ENCODE peak calls at places on chromosome 14, in nine cellular contexts. One of them, this sample, is unnamed. For H3K4me1, the result is how much of the 10 kb centered on the place peaks cover.

GRCh38 chr14:34628681-34629135 is 1.2 kb downstream of the SNX6 start:
- DNase-seq in fibroblast of lung: peak
- DNase-seq in heart left ventricle: peak
- DNase-seq in IMR-90: peak
- DNase-seq in A549: no peak
- DNase-seq in cardiac muscle cell: peak
- DNase-seq in stomach: peak
- DNase-seq in psoas muscle: no peak
- DNase-seq in lung: no peak
- DNase-seq in this sample: no peak

GRCh38 chr14:51395361-51395849 is 155.4 kb downstream of the TMX1 start:
- DNase-seq in fibroblast of lung: peak
- DNase-seq in heart left ventricle: peak
- DNase-seq in stomach: no peak
- DNase-seq in lung: no peak
- DNase-seq in A549: no peak
- DNase-seq in psoas muscle: peak
- DNase-seq in cardiac muscle cell: peak
- DNase-seq in IMR-90: peak
- DNase-seq in this sample: peak

GRCh38 chr14:74491952-74492351 is 1.2 kb downstream of the NPC2 start:
- DNase-seq in stomach: no peak
- DNase-seq in A549: peak
- DNase-seq in psoas muscle: no peak
- DNase-seq in IMR-90: peak
- DNase-seq in heart left ventricle: no peak
- DNase-seq in lung: no peak
- DNase-seq in fibroblast of lung: peak
- DNase-seq in cardiac muscle cell: peak
- DNase-seq in this sample: no peak

GRCh38 chr14:73809386-73809785 is 42.2 kb upstream of the PTGR2 start:
- DNase-seq in heart left ventricle: no peak
- DNase-seq in stomach: no peak
- DNase-seq in IMR-90: no peak
- DNase-seq in A549: no peak
- DNase-seq in cardiac muscle cell: no peak
- DNase-seq in fibroblast of lung: no peak
- DNase-seq in psoas muscle: peak
- DNase-seq in lung: no peak
- DNase-seq in this sample: no peak

GRCh38 chr14:76023757-76024156 is 38.2 kb downstream of the IFT43 start:
- DNase-seq in heart left ventricle: no peak
- DNase-seq in psoas muscle: no peak
- DNase-seq in cardiac muscle cell: no peak
- DNase-seq in lung: no peak
- DNase-seq in A549: no peak
- DNase-seq in stomach: no peak
- DNase-seq in IMR-90: no peak
- DNase-seq in fibroblast of lung: no peak
- DNase-seq in this sample: no peak

GRCh38 chr14:42112108-42112507 is 505.4 kb downstream of the LRFN5 start:
- DNase-seq in lung: no peak
- DNase-seq in A549: no peak
- DNase-seq in stomach: no peak
- DNase-seq in psoas muscle: no peak
- DNase-seq in heart left ventricle: no peak
- DNase-seq in IMR-90: peak
- DNase-seq in fibroblast of lung: peak
- DNase-seq in cardiac muscle cell: no peak
- DNase-seq in this sample: no peak

GRCh38 chr14:76710093-76711010 is 50.9 kb upstream of the VASH1 start:
- DNase-seq in fibroblast of lung: peak
- DNase-seq in cardiac muscle cell: peak
- DNase-seq in lung: no peak
- DNase-seq in heart left ventricle: no peak
- DNase-seq in stomach: no peak
- DNase-seq in psoas muscle: no peak
- DNase-seq in A549: peak
- DNase-seq in IMR-90: peak
- DNase-seq in this sample: no peak

GRCh38 chr14:49250109-49250508 is 336.1 kb downstream of the RPS29 start:
- DNase-seq in heart left ventricle: no peak
- DNase-seq in fibroblast of lung: peak
- DNase-seq in stomach: no peak
- DNase-seq in psoas muscle: no peak
- DNase-seq in cardiac muscle cell: no peak
- DNase-seq in lung: no peak
- DNase-seq in IMR-90: peak
- DNase-seq in A549: no peak
- DNase-seq in this sample: no peak

GRCh38 chr14:57009585-57010515 is 199.6 kb upstream of the OTX2 start:
- DNase-seq in cardiac muscle cell: peak
- DNase-seq in A549: no peak
- DNase-seq in psoas muscle: no peak
- DNase-seq in lung: no peak
- DNase-seq in IMR-90: no peak
- DNase-seq in heart left ventricle: no peak
- DNase-seq in stomach: no peak
- DNase-seq in fibroblast of lung: no peak
- DNase-seq in this sample: no peak

GRCh38 chr14:24266344-24267244 is 3.6 kb upstream of the TGM1 start:
- DNase-seq in cardiac muscle cell: no peak
- DNase-seq in psoas muscle: no peak
- DNase-seq in fibroblast of lung: no peak
- DNase-seq in IMR-90: no peak
- DNase-seq in heart left ventricle: no peak
- DNase-seq in A549: no peak
- DNase-seq in lung: no peak
- DNase-seq in stomach: no peak
- DNase-seq in this sample: no peak

GRCh38 chr14:37583358-37584210 is 11.5 kb downstream of the FOXA1 start:
- DNase-seq in fibroblast of lung: no peak
- DNase-seq in cardiac muscle cell: no peak
- DNase-seq in heart left ventricle: no peak
- DNase-seq in stomach: no peak
- DNase-seq in A549: no peak
- DNase-seq in psoas muscle: no peak
- DNase-seq in lung: no peak
- DNase-seq in IMR-90: no peak
- DNase-seq in this sample: no peak

GRCh38 chr14:50056457-50056856 is 59.9 kb downstream of the VCPKMT start:
- DNase-seq in fibroblast of lung: no peak
- DNase-seq in A549: no peak
- DNase-seq in IMR-90: no peak
- DNase-seq in heart left ventricle: no peak
- DNase-seq in psoas muscle: no peak
- DNase-seq in stomach: no peak
- DNase-seq in cardiac muscle cell: no peak
- DNase-seq in lung: no peak
- DNase-seq in this sample: no peak

GRCh38 chr14:99662846-99663245 is 17.9 kb downstream of the HHIPL1 start:
- DNase-seq in psoas muscle: no peak
- DNase-seq in IMR-90: no peak
- DNase-seq in A549: no peak
- DNase-seq in heart left ventricle: no peak
- DNase-seq in stomach: no peak
- DNase-seq in lung: no peak
- DNase-seq in cardiac muscle cell: no peak
- DNase-seq in fibroblast of lung: no peak
- DNase-seq in this sample: no peak

GRCh38 chr14:99666533-99666932 is 17.6 kb upstream of the CYP46A1 start:
- DNase-seq in psoas muscle: no peak
- DNase-seq in IMR-90: no peak
- DNase-seq in lung: no peak
- DNase-seq in cardiac muscle cell: no peak
- DNase-seq in stomach: no peak
- DNase-seq in fibroblast of lung: no peak
- DNase-seq in heart left ventricle: no peak
- DNase-seq in A549: no peak
- DNase-seq in this sample: no peak

GRCh38 chr14:99667045-99667444 is 17.1 kb upstream of the CYP46A1 start:
- DNase-seq in lung: no peak
- DNase-seq in IMR-90: no peak
- DNase-seq in heart left ventricle: no peak
- DNase-seq in stomach: no peak
- DNase-seq in A549: no peak
- DNase-seq in psoas muscle: no peak
- DNase-seq in fibroblast of lung: no peak
- DNase-seq in cardiac muscle cell: no peak
- DNase-seq in this sample: no peak

GRCh38 chr14:99663716-99664635 is 19.0 kb downstream of the HHIPL1 start:
- DNase-seq in psoas muscle: no peak
- DNase-seq in cardiac muscle cell: peak
- DNase-seq in lung: no peak
- DNase-seq in heart left ventricle: no peak
- DNase-seq in IMR-90: no peak
- DNase-seq in stomach: no peak
- DNase-seq in A549: no peak
- DNase-seq in fibroblast of lung: no peak
- DNase-seq in this sample: no peak

GRCh38 chr14:99664636-99665273 is 19.3 kb upstream of the CYP46A1 start:
- DNase-seq in heart left ventricle: no peak
- DNase-seq in stomach: no peak
- DNase-seq in IMR-90: no peak
- DNase-seq in fibroblast of lung: no peak
- DNase-seq in psoas muscle: no peak
- DNase-seq in A549: no peak
- DNase-seq in cardiac muscle cell: peak
- DNase-seq in lung: no peak
- DNase-seq in this sample: no peak
- H3K4me1 ChIP-seq in heart left ventricle: under half
- H3K4me1 ChIP-seq in stomach: under half
- H3K4me1 ChIP-seq in IMR-90: under half
- H3K4me1 ChIP-seq in fibroblast of lung: under half
- H3K4me1 ChIP-seq in psoas muscle: under half
- H3K4me1 ChIP-seq in A549: under half
- H3K4me1 ChIP-seq in cardiac muscle cell: under half
- H3K4me1 ChIP-seq in lung: under half
- H3K4me1 ChIP-seq in this sample: under half

GRCh38 chr14:93133476-93133875 is 17.8 kb upstream of the ITPK1 start:
- DNase-seq in psoas muscle: no peak
- DNase-seq in cardiac muscle cell: no peak
- DNase-seq in lung: no peak
- DNase-seq in A549: no peak
- DNase-seq in heart left ventricle: no peak
- DNase-seq in fibroblast of lung: no peak
- DNase-seq in IMR-90: peak
- DNase-seq in stomach: no peak
- DNase-seq in this sample: no peak
- H3K27ac ChIP-seq in psoas muscle: no peak
- H3K27ac ChIP-seq in cardiac muscle cell: no peak
- H3K27ac ChIP-seq in lung: no peak
- H3K27ac ChIP-seq in A549: no peak
- H3K27ac ChIP-seq in heart left ventricle: peak
- H3K27ac ChIP-seq in fibroblast of lung: no peak
- H3K27ac ChIP-seq in IMR-90: no peak
- H3K27ac ChIP-seq in stomach: peak
- H3K27ac ChIP-seq in this sample: no peak

GRCh38 chr14:61347771-61348443 is 26.5 kb downstream of the PRKCH start:
- DNase-seq in fibroblast of lung: no peak
- DNase-seq in A549: no peak
- DNase-seq in lung: no peak
- DNase-seq in cardiac muscle cell: no peak
- DNase-seq in heart left ventricle: no peak
- DNase-seq in IMR-90: no peak
- DNase-seq in stomach: no peak
- DNase-seq in psoas muscle: no peak
- DNase-seq in this sample: no peak
- H3K4me3 ChIP-seq in fibroblast of lung: no peak
- H3K4me3 ChIP-seq in A549: no peak
- H3K4me3 ChIP-seq in lung: no peak
- H3K4me3 ChIP-seq in cardiac muscle cell: no peak
- H3K4me3 ChIP-seq in heart left ventricle: no peak
- H3K4me3 ChIP-seq in IMR-90: no peak
- H3K4me3 ChIP-seq in stomach: no peak
- H3K4me3 ChIP-seq in psoas muscle: no peak
- H3K4me3 ChIP-seq in this sample: no peak

GRCh38 chr14:44960646-44961045 is 1.1 kb downstream of the KLHL28 start:
- DNase-seq in A549: no peak
- DNase-seq in psoas muscle: no peak
- DNase-seq in fibroblast of lung: peak
- DNase-seq in heart left ventricle: no peak
- DNase-seq in stomach: no peak
- DNase-seq in cardiac muscle cell: no peak
- DNase-seq in lung: no peak
- DNase-seq in IMR-90: no peak
- DNase-seq in this sample: no peak

GRCh38 chr14:44962573-44963528 is 861 bp downstream of the TOGARAM1 start:
- DNase-seq in psoas muscle: peak
- DNase-seq in cardiac muscle cell: peak
- DNase-seq in lung: peak
- DNase-seq in fibroblast of lung: peak
- DNase-seq in heart left ventricle: peak
- DNase-seq in IMR-90: peak
- DNase-seq in A549: no peak
- DNase-seq in stomach: peak
- DNase-seq in this sample: peak

GRCh38 chr14:44960146-44960545 is 1.6 kb downstream of the KLHL28 start:
- DNase-seq in cardiac muscle cell: no peak
- DNase-seq in heart left ventricle: no peak
- DNase-seq in stomach: no peak
- DNase-seq in fibroblast of lung: peak
- DNase-seq in psoas muscle: no peak
- DNase-seq in A549: no peak
- DNase-seq in IMR-90: no peak
- DNase-seq in lung: no peak
- DNase-seq in this sample: no peak

GRCh38 chr14:44961151-44961729 is 507 bp downstream of the KLHL28 start:
- DNase-seq in IMR-90: peak
- DNase-seq in fibroblast of lung: peak
- DNase-seq in lung: peak
- DNase-seq in A549: peak
- DNase-seq in cardiac muscle cell: peak
- DNase-seq in heart left ventricle: peak
- DNase-seq in psoas muscle: peak
- DNase-seq in stomach: peak
- DNase-seq in this sample: peak

GRCh38 chr14:44961730-44962572 is at the start of the genes KLHL28 and TOGARAM1:
- DNase-seq in fibroblast of lung: peak
- DNase-seq in lung: peak
- DNase-seq in A549: peak
- DNase-seq in stomach: peak
- DNase-seq in heart left ventricle: peak
- DNase-seq in psoas muscle: peak
- DNase-seq in cardiac muscle cell: peak
- DNase-seq in IMR-90: peak
- DNase-seq in this sample: peak
- H3K4me1 ChIP-seq in fibroblast of lung: under half
- H3K4me1 ChIP-seq in lung: under half
- H3K4me1 ChIP-seq in A549: under half
- H3K4me1 ChIP-seq in stomach: under half
- H3K4me1 ChIP-seq in heart left ventricle: half or more
- H3K4me1 ChIP-seq in psoas muscle: half or more
- H3K4me1 ChIP-seq in cardiac muscle cell: under half
- H3K4me1 ChIP-seq in IMR-90: under half
- H3K4me1 ChIP-seq in this sample: half or more

This sample was measured in gastrocnemius medialis.